ENCODE peak calls at places on chromosome 10, in four cellular contexts. G is brain microvascular endothelial cell, J is fibroblast of mammary gland, Z is mesenchymal stem cell. Y is an unnamed sample.

GRCh38 chr10:119290301-119291036 is 83.1 kb downstream of the GRK5 start:
- DNase-seq in G (no peak), J (peak; percentile 12), Z (peak; percentile 62), Y (peak; percentile 65)

GRCh38 chr10:127092916-127093315 is 103.5 kb downstream of the INSYN2A start:
- DNase-seq in G (no peak), J (no peak), Z (no peak), Y (no peak)

GRCh38 chr10:125152646-125153368 is 7.6 kb downstream of the CTBP2 start:
- DNase-seq in G (no peak), J (no peak), Z (peak; percentile 44), Y (peak; percentile 40)

GRCh38 chr10:50600286-50600685 is 23.5 kb downstream of the SGMS1 start:
- DNase-seq in G (no peak), J (no peak), Z (no peak), Y (no peak)

GRCh38 chr10:49104323-49104722 is 11.0 kb downstream of the VSTM4 start:
- DNase-seq in G (no peak), J (no peak), Z (no peak), Y (no peak)

GRCh38 chr10:127337801-127338200 is 141.4 kb upstream of the INSYN2A start:
- DNase-seq in G (no peak), J (no peak), Z (no peak), Y (no peak)

GRCh38 chr10:33010132-33011037 is 52.4 kb upstream of the ITGB1 start:
- DNase-seq in G (peak; percentile 70), J (peak; percentile 75), Z (peak; percentile 91), Y (peak; percentile 84)

GRCh38 chr10:117360994-117361667 is 14.1 kb downstream of the PDZD8 start:
- DNase-seq in G (peak; percentile 61), J (peak; percentile 64), Z (no peak), Y (peak; percentile 79)

GRCh38 chr10:69730251-69731156 is 71.2 kb upstream of the COL13A1 start:
- DNase-seq in G (no peak), J (peak; percentile 8), Z (peak; percentile 61), Y (peak; percentile 41)

GRCh38 chr10:62475531-62475930 is 101.4 kb downstream of the ZNF365 start:
- DNase-seq in G (no peak), J (no peak), Z (no peak), Y (no peak)

GRCh38 chr10:19817251-19818046 is 1.2 kb downstream of the PLXDC2 start:
- DNase-seq in G (no peak), J (no peak), Z (peak; percentile 63), Y (peak; percentile 48)

GRCh38 chr10:95500649-95501048 is 60.5 kb downstream of the SORBS1 start:
- DNase-seq in G (no peak), J (no peak), Z (no peak), Y (no peak)
- H3K4me3 ChIP-seq in G (no peak overlapping the region), J (no peak overlapping the region), Z (no peak overlapping the region), Y (no peak overlapping the region)

GRCh38 chr10:132783865-132784581 is 1.9 kb downstream of the NKX6-2 start:
- DNase-seq in G (no peak), J (no peak), Z (no peak), Y (no peak)
- H3K4me3 ChIP-seq in G (no peak overlapping the region), J (no peak overlapping the region), Z (no peak overlapping the region), Y (no peak overlapping the region)

DNA sequence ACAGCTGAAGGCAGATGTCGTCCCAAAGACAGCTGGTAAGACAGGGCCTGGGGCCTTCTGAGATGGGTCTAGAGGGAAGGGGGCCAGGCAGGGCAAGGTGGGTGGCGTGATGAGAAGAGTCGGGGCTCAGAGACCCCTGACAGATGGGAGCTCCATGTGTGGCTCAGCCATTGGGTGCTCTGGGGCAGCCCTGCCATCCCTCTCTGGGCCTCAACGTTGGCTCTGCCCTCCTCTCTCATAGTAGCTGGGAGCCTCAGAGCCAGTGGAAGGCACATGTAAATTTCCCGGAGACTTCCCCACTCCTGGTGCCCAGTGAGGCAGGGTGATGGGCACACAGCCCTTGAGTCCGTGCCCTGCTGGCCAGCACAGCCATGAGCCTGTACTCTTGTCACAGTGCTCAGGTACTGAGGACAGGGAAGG is 1.8 kb downstream of the PPIF start:
- DNase-seq in G (no peak), J (no peak), Z (no peak), Y (no peak)
- H3K4me3 ChIP-seq in G (peak overlapping the region; percentile 3), J (peak overlapping the region; percentile 75), Z (peak overlapping the region; percentile 90), Y (peak overlapping the region; percentile 76)

DNA sequence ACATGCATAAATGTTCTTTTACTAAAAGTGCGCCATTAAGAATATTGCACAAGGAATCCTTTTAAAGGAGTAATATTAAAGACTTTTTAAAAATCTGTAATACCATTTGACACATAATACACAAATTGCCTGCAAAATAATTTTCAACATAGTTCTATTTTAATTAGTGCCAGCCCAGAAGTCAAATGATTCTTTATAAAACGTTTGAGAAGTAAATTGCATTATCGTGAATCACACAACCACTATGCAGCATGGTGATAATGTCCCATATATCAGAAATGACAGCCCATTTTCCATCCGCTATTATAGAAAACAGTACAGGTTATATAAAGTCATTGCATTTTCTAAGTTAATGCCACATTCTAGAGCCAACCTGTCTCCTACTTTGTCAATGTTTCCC is 324.0 kb downstream of the IPMK start:
- DNase-seq in G (no peak), J (no peak), Z (no peak), Y (no peak)
- H3K4me3 ChIP-seq in G (no peak overlapping the region), J (no peak overlapping the region), Z (no peak overlapping the region), Y (no peak overlapping the region)

DNA sequence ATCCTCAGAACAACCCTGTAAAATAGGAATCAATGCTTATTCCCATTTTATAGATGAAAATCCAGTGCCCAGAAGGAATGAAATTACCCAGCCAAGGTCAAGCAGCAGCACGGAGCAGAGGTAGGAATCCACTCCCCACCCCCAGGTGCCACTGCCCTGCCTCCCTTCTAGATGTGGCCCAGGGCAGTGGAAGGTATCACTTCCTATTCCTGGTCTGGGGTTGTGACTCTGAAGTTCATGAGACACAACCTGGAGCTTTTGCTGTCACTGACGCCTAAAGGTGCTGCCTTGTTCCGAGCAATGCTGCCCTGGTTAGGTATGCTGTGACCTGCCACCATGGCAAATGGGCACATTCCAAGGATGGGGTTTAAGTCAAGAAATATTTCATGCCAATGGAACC is 53.6 kb downstream of the PIK3AP1 start:
- DNase-seq in G (no peak), J (no peak), Z (no peak), Y (no peak)
- H3K4me3 ChIP-seq in G (no peak overlapping the region), J (no peak overlapping the region), Z (no peak overlapping the region), Y (no peak overlapping the region)

DNA sequence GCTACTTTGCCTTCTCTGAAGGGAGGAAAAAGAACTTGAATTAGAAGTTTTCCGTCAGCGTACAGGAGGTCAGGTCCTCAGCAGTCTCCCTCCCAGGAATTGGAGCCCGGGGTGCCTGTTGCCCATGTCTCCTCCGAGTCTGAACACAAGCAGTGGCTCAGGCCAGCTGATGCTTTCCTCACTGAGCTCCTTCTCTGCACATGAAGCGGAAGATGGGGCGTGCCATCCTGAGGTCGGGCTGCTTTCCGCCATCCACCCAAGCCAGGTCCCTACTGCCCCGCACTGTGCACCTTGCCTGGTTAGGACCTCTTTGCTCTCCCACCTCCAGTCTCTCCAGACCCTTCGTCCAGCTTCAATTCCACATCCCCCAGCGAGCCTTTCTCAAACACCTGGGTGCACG is 237.5 kb downstream of the CELF2 start:
- DNase-seq in G (no peak), J (no peak), Z (no peak), Y (no peak)
- H3K4me3 ChIP-seq in G (no peak overlapping the region), J (no peak overlapping the region), Z (no peak overlapping the region), Y (no peak overlapping the region)

DNA sequence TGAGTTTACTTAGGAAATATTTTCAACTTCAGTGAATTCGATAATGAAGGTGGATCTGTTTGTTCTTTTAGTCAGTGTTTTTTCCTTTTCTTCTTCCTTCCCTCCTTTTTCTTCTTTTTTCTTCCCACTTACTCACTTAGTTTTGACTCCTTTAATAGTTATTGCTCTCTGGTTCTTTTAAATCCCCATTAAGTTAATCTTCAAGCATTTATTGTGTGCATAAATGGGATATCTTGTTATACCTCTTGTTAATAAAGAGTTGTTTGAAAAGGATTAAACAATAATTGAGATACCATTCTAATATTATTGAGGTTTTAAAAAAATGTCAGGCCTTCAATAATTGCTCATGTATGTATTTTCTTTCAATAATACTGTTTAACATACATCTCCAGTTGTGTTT is 19.5 kb downstream of the STAM start:
- DNase-seq in G (no peak), J (no peak), Z (no peak), Y (no peak)
- H3K4me3 ChIP-seq in G (no peak overlapping the region), J (no peak overlapping the region), Z (no peak overlapping the region), Y (no peak overlapping the region)

Y was measured in choroid plexus epithelial cell.